ENCODE peak calls at places on chromosomes 13 and 19, in ten cellular contexts. One of them, this sample, is unnamed.

GRCh38 chr13:113647351-113648217 is 10.4 kb downstream of the ATP4B start:
- DNase-seq in CD8-positive, alpha-beta T cell: no peak
- DNase-seq in mesendoderm: no peak
- DNase-seq in body of pancreas: peak; percentile 96
- DNase-seq in fibroblast of lung: peak; percentile 54
- DNase-seq in CD8-positive, alpha-beta memory T cell: peak; percentile 39
- DNase-seq in astrocyte of the spinal cord: peak; percentile 24
- DNase-seq in neural progenitor cell: no peak
- DNase-seq in fibroblast of pulmonary artery: peak; percentile 64
- DNase-seq in ovary: peak; percentile 80
- DNase-seq in this sample: no peak

GRCh38 chr13:76533251-76533650 is 353.0 kb downstream of the KCTD12 start:
- DNase-seq in CD8-positive, alpha-beta memory T cell: no peak
- DNase-seq in CD8-positive, alpha-beta T cell: no peak
- DNase-seq in fibroblast of pulmonary artery: no peak
- DNase-seq in mesendoderm: no peak
- DNase-seq in astrocyte of the spinal cord: peak; percentile 29
- DNase-seq in ovary: no peak
- DNase-seq in neural progenitor cell: no peak
- DNase-seq in body of pancreas: no peak
- DNase-seq in fibroblast of lung: peak; percentile 25
- DNase-seq in this sample: no peak

GRCh38 chr13:32378012-32378411 is 49.9 kb downstream of the N4BP2L1 start:
- DNase-seq in body of pancreas: no peak
- DNase-seq in fibroblast of pulmonary artery: peak; percentile 7
- DNase-seq in mesendoderm: no peak
- DNase-seq in CD8-positive, alpha-beta memory T cell: no peak
- DNase-seq in neural progenitor cell: no peak
- DNase-seq in ovary: no peak
- DNase-seq in CD8-positive, alpha-beta T cell: no peak
- DNase-seq in fibroblast of lung: peak; percentile 14
- DNase-seq in astrocyte of the spinal cord: no peak
- DNase-seq in this sample: no peak

GRCh38 chr13:98657506-98658085 is 80.7 kb upstream of the STK24 start:
- DNase-seq in CD8-positive, alpha-beta memory T cell: no peak
- DNase-seq in neural progenitor cell: no peak
- DNase-seq in CD8-positive, alpha-beta T cell: no peak
- DNase-seq in ovary: no peak
- DNase-seq in fibroblast of pulmonary artery: no peak
- DNase-seq in mesendoderm: no peak
- DNase-seq in astrocyte of the spinal cord: no peak
- DNase-seq in body of pancreas: no peak
- DNase-seq in fibroblast of lung: no peak
- DNase-seq in this sample: no peak

GRCh38 chr19:51549533-51550324 is 18.3 kb upstream of the SIGLEC6 start:
- DNase-seq in CD8-positive, alpha-beta T cell: no peak
- DNase-seq in mesendoderm: no peak
- DNase-seq in body of pancreas: no peak
- DNase-seq in fibroblast of pulmonary artery: no peak
- DNase-seq in fibroblast of lung: no peak
- DNase-seq in neural progenitor cell: no peak
- DNase-seq in ovary: no peak
- DNase-seq in CD8-positive, alpha-beta memory T cell: no peak
- DNase-seq in astrocyte of the spinal cord: no peak
- DNase-seq in this sample: no peak

GRCh38 chr13:64568748-64569147 is 2661.4 kb downstream of the PCDH9 start:
- DNase-seq in CD8-positive, alpha-beta memory T cell: no peak
- DNase-seq in fibroblast of pulmonary artery: no peak
- DNase-seq in fibroblast of lung: no peak
- DNase-seq in ovary: no peak
- DNase-seq in neural progenitor cell: no peak
- DNase-seq in mesendoderm: no peak
- DNase-seq in body of pancreas: no peak
- DNase-seq in CD8-positive, alpha-beta T cell: no peak
- DNase-seq in astrocyte of the spinal cord: no peak
- DNase-seq in this sample: no peak

GRCh38 chr13:49935171-49936084 is 712 bp downstream of the SPRYD7 start:
- DNase-seq in CD8-positive, alpha-beta T cell: peak; percentile 23
- DNase-seq in mesendoderm: peak; percentile 86
- DNase-seq in body of pancreas: peak; percentile 37
- DNase-seq in fibroblast of lung: peak; percentile 51
- DNase-seq in fibroblast of pulmonary artery: peak; percentile 70
- DNase-seq in astrocyte of the spinal cord: peak; percentile 63
- DNase-seq in CD8-positive, alpha-beta memory T cell: peak; percentile 58
- DNase-seq in ovary: no peak
- DNase-seq in neural progenitor cell: peak; percentile 69
- DNase-seq in this sample: no peak

GRCh38 chr19:6577410-6578125 is 13.4 kb downstream of the CD70 start:
- DNase-seq in body of pancreas: peak; percentile 33
- DNase-seq in CD8-positive, alpha-beta T cell: no peak
- DNase-seq in neural progenitor cell: no peak
- DNase-seq in ovary: no peak
- DNase-seq in fibroblast of lung: peak; percentile 18
- DNase-seq in astrocyte of the spinal cord: no peak
- DNase-seq in fibroblast of pulmonary artery: no peak
- DNase-seq in mesendoderm: no peak
- DNase-seq in CD8-positive, alpha-beta memory T cell: no peak
- DNase-seq in this sample: no peak

GRCh38 chr19:873084-874019 is 13.9 kb downstream of the CFD start:
- DNase-seq in CD8-positive, alpha-beta memory T cell: peak; percentile 88
- DNase-seq in ovary: peak; percentile 58
- DNase-seq in mesendoderm: peak; percentile 74
- DNase-seq in body of pancreas: no peak
- DNase-seq in CD8-positive, alpha-beta T cell: peak; percentile 78
- DNase-seq in neural progenitor cell: peak; percentile 62
- DNase-seq in fibroblast of lung: peak; percentile 64
- DNase-seq in astrocyte of the spinal cord: no peak
- DNase-seq in fibroblast of pulmonary artery: peak; percentile 26
- DNase-seq in this sample: no peak

GRCh38 chr13:37460211-37460610 is 138.4 kb downstream of the POSTN start:
- DNase-seq in astrocyte of the spinal cord: no peak
- DNase-seq in neural progenitor cell: no peak
- DNase-seq in fibroblast of pulmonary artery: no peak
- DNase-seq in ovary: no peak
- DNase-seq in mesendoderm: no peak
- DNase-seq in CD8-positive, alpha-beta memory T cell: no peak
- DNase-seq in fibroblast of lung: no peak
- DNase-seq in CD8-positive, alpha-beta T cell: no peak
- DNase-seq in body of pancreas: no peak
- DNase-seq in this sample: no peak

DNA sequence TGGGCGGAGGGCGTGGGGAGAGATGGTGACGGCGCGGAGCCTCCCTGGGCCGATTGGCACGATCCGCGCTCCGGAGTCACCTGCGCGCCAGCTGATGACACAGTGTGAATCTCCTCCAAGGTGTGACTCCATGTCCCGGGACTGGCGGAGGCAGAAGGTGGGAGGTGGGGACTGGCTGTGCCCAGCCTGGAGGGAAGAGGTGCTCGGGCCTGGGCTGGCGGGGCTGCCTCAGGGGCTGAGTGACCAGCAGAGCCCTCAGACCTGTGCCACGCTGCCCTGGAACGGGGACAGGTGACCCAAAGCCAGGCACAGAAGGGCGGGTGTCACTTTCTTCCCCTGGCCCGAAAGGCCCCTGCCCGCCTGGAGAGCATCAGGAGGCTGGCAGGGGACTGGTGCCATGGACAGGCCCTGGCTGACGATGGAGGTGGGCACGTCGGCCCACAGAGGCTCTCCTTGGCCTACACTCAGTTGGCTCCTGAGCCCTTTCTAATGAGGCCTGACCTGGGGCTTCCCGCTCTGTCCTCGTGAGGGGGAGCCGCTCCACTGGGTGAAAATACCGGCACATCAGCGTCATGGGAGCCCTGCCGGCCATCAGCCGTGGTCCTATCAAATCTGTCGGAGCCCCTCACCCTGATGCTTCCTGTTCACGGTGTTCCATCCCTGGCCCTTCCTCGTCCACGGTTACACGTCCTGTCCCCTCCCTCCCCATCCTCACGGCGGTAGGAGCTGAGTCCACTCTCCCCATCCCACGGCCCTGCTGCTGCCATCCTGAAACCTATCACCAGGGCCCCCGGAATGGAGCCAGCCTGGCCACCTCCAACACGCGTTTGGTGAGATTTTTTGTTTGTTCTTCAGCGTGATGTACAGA is 75.6 kb downstream of the SPACA7 start:
- DNase-seq in astrocyte of the spinal cord: no peak
- DNase-seq in fibroblast of pulmonary artery: no peak
- DNase-seq in fibroblast of lung: no peak
- DNase-seq in CD8-positive, alpha-beta T cell: no peak
- DNase-seq in mesendoderm: no peak
- DNase-seq in CD8-positive, alpha-beta memory T cell: no peak
- DNase-seq in neural progenitor cell: no peak
- DNase-seq in ovary: no peak
- DNase-seq in body of pancreas: no peak
- DNase-seq in this sample: no peak
- H3K4me3 ChIP-seq in astrocyte of the spinal cord: no peak overlapping the region
- H3K4me3 ChIP-seq in fibroblast of pulmonary artery: no peak overlapping the region
- H3K4me3 ChIP-seq in fibroblast of lung: no peak overlapping the region
- H3K4me3 ChIP-seq in CD8-positive, alpha-beta T cell: no peak overlapping the region
- H3K4me3 ChIP-seq in mesendoderm: no peak overlapping the region
- H3K4me3 ChIP-seq in CD8-positive, alpha-beta memory T cell: no peak overlapping the region
- H3K4me3 ChIP-seq in neural progenitor cell: no peak overlapping the region
- H3K4me3 ChIP-seq in ovary: no peak overlapping the region
- H3K4me3 ChIP-seq in body of pancreas: no peak overlapping the region
- H3K4me3 ChIP-seq in this sample: no peak overlapping the region

GRCh38 chr19:7636691-7637373 is at the start of gene STXBP2:
- DNase-seq in fibroblast of lung: no peak
- DNase-seq in mesendoderm: peak; percentile 89
- DNase-seq in neural progenitor cell: peak; percentile 89
- DNase-seq in fibroblast of pulmonary artery: peak; percentile 42
- DNase-seq in ovary: peak; percentile 59
- DNase-seq in astrocyte of the spinal cord: no peak
- DNase-seq in CD8-positive, alpha-beta T cell: peak; percentile 92
- DNase-seq in body of pancreas: peak; percentile 91
- DNase-seq in CD8-positive, alpha-beta memory T cell: peak; percentile 95
- DNase-seq in this sample: no peak
- H3K4me3 ChIP-seq in fibroblast of lung: peak within 1 kb of the TSS; percentile 27
- H3K4me3 ChIP-seq in mesendoderm: peak within 1 kb of the TSS; percentile 21
- H3K4me3 ChIP-seq in neural progenitor cell: peak within 1 kb of the TSS; percentile 63
- H3K4me3 ChIP-seq in fibroblast of pulmonary artery: peak within 1 kb of the TSS; percentile 64
- H3K4me3 ChIP-seq in ovary: peak within 1 kb of the TSS; percentile 40
- H3K4me3 ChIP-seq in astrocyte of the spinal cord: peak within 1 kb of the TSS; percentile 29
- H3K4me3 ChIP-seq in CD8-positive, alpha-beta T cell: peak within 1 kb of the TSS; percentile 36
- H3K4me3 ChIP-seq in body of pancreas: peak within 1 kb of the TSS; percentile 67
- H3K4me3 ChIP-seq in CD8-positive, alpha-beta memory T cell: peak within 1 kb of the TSS; percentile 79
- H3K4me3 ChIP-seq in this sample: peak within 1 kb of the TSS; percentile 25

GRCh38 chr19:45423033-45423588 is 606 bp downstream of the ERCC1 start:
- DNase-seq in fibroblast of pulmonary artery: no peak
- DNase-seq in mesendoderm: no peak
- DNase-seq in neural progenitor cell: no peak
- DNase-seq in CD8-positive, alpha-beta T cell: peak; percentile 84
- DNase-seq in fibroblast of lung: no peak
- DNase-seq in ovary: no peak
- DNase-seq in body of pancreas: no peak
- DNase-seq in CD8-positive, alpha-beta memory T cell: no peak
- DNase-seq in astrocyte of the spinal cord: no peak
- DNase-seq in this sample: no peak
- H3K4me3 ChIP-seq in fibroblast of pulmonary artery: peak overlapping the region; percentile 71
- H3K4me3 ChIP-seq in mesendoderm: peak overlapping the region; percentile 38
- H3K4me3 ChIP-seq in neural progenitor cell: peak overlapping the region; percentile 66
- H3K4me3 ChIP-seq in CD8-positive, alpha-beta T cell: peak overlapping the region; percentile 72
- H3K4me3 ChIP-seq in fibroblast of lung: peak overlapping the region; percentile 62
- H3K4me3 ChIP-seq in ovary: peak overlapping the region; percentile 63
- H3K4me3 ChIP-seq in body of pancreas: peak overlapping the region; percentile 29
- H3K4me3 ChIP-seq in CD8-positive, alpha-beta memory T cell: peak overlapping the region; percentile 80
- H3K4me3 ChIP-seq in astrocyte of the spinal cord: peak overlapping the region; percentile 65
- H3K4me3 ChIP-seq in this sample: peak overlapping the region; percentile 71

GRCh38 chr19:35248310-35249145 is at the start of gene LSR:
- DNase-seq in fibroblast of pulmonary artery: no peak
- DNase-seq in neural progenitor cell: peak; percentile 97
- DNase-seq in astrocyte of the spinal cord: no peak
- DNase-seq in fibroblast of lung: no peak
- DNase-seq in body of pancreas: peak; percentile 96
- DNase-seq in ovary: peak; percentile 46
- DNase-seq in CD8-positive, alpha-beta T cell: peak; percentile 82
- DNase-seq in mesendoderm: peak; percentile 97
- DNase-seq in CD8-positive, alpha-beta memory T cell: peak; percentile 89
- DNase-seq in this sample: no peak

GRCh38 chr19:35251456-35251855 is 2.7 kb downstream of the LSR start:
- DNase-seq in body of pancreas: no peak
- DNase-seq in CD8-positive, alpha-beta memory T cell: no peak
- DNase-seq in mesendoderm: no peak
- DNase-seq in CD8-positive, alpha-beta T cell: no peak
- DNase-seq in fibroblast of lung: no peak
- DNase-seq in neural progenitor cell: no peak
- DNase-seq in astrocyte of the spinal cord: no peak
- DNase-seq in fibroblast of pulmonary artery: no peak
- DNase-seq in ovary: no peak
- DNase-seq in this sample: no peak

GRCh38 chr19:35249146-35249847 is 495 bp downstream of the LSR start:
- DNase-seq in neural progenitor cell: peak; percentile 65
- DNase-seq in CD8-positive, alpha-beta memory T cell: no peak
- DNase-seq in astrocyte of the spinal cord: no peak
- DNase-seq in fibroblast of lung: no peak
- DNase-seq in CD8-positive, alpha-beta T cell: peak; percentile 13
- DNase-seq in body of pancreas: no peak
- DNase-seq in fibroblast of pulmonary artery: no peak
- DNase-seq in mesendoderm: peak; percentile 47
- DNase-seq in ovary: peak; percentile 28
- DNase-seq in this sample: no peak

GRCh38 chr19:35247526-35248309 is 1.1 kb upstream of the LSR start:
- DNase-seq in fibroblast of pulmonary artery: no peak
- DNase-seq in CD8-positive, alpha-beta T cell: peak; percentile 63
- DNase-seq in ovary: peak; percentile 50
- DNase-seq in mesendoderm: peak; percentile 98
- DNase-seq in neural progenitor cell: peak; percentile 98
- DNase-seq in fibroblast of lung: no peak
- DNase-seq in CD8-positive, alpha-beta memory T cell: peak; percentile 63
- DNase-seq in astrocyte of the spinal cord: no peak
- DNase-seq in body of pancreas: peak; percentile 96
- DNase-seq in this sample: no peak

DNA sequence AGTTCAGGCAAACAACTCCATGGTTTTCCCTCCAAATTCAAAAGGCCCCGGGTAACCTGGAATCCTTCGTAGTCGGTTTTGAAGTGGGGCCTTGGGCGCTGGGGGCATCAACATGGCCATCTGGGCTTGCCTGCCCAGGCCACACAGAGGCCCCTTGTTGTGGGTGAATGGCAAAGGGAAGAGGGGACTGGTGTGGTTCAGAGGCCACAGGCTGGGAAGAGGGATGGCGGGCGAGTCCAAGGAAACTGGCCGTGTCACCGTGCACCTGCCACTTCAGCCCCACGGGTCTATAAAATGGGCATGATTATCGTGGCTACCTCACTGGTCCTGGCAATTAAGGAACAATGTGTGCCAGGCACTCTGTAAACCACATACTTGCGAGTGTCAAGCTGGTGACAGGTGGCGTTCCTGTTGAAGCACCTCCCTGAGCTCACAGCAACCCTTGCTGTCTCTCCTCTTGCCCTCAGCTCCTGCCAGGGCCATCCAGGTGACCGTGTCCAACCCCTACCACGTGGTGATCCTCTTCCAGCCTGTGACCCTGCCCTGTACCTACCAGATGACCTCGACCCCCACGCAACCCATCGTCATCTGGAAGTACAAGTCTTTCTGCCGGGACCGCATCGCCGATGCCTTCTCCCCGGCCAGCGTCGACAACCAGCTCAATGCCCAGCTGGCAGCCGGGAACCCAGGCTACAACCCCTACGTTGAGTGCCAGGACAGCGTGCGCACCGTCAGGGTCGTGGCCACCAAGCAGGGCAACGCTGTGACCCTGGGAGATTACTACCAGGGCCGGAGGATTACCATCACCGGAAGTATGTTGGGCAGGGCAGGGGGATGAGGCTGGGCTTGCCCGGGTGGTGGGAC is 1.3 kb downstream of the LSR start:
- DNase-seq in ovary: peak; percentile 28
- DNase-seq in mesendoderm: no peak
- DNase-seq in fibroblast of pulmonary artery: no peak
- DNase-seq in neural progenitor cell: no peak
- DNase-seq in CD8-positive, alpha-beta T cell: no peak
- DNase-seq in astrocyte of the spinal cord: no peak
- DNase-seq in body of pancreas: no peak
- DNase-seq in fibroblast of lung: no peak
- DNase-seq in CD8-positive, alpha-beta memory T cell: no peak
- DNase-seq in this sample: no peak
- H3K4me3 ChIP-seq in ovary: peak overlapping the region; percentile 41
- H3K4me3 ChIP-seq in mesendoderm: peak overlapping the region; percentile 71
- H3K4me3 ChIP-seq in fibroblast of pulmonary artery: no peak overlapping the region
- H3K4me3 ChIP-seq in neural progenitor cell: peak overlapping the region; percentile 95
- H3K4me3 ChIP-seq in CD8-positive, alpha-beta T cell: peak overlapping the region; percentile 96
- H3K4me3 ChIP-seq in astrocyte of the spinal cord: no peak overlapping the region
- H3K4me3 ChIP-seq in body of pancreas: no peak overlapping the region
- H3K4me3 ChIP-seq in fibroblast of lung: no peak overlapping the region
- H3K4me3 ChIP-seq in CD8-positive, alpha-beta memory T cell: peak overlapping the region; percentile 76
- H3K4me3 ChIP-seq in this sample: no peak overlapping the region

This sample was measured in skeletal muscle cell.